ENCODE peak calls at places on chromosomes 7 and 10, in nine cellular contexts. D is head of caudate nucleus; F is osteocyte; P is activated T-helper 1 cell treated with Interleukin-2 at 50 U/mL for 16 hours; M is cardiac fibroblast; R is NCI-H1694 treated with DMSO at 0.1 percent for 48 hours; G is T-helper 9 cell; V is ELR; H is stimulated activated CD4-positive, alpha-beta T cell treated with anti-CD3 and anti-CD28 coated beads, Interleukin-2, amount 100 ng/mL, for 48 hours. J is an unnamed sample.

GRCh38 chr7:158124671-158125079 is 462.9 kb downstream of the PTPRN2 start:
- DNase-seq in D (no peak), F (no peak), P (no peak), M (no peak), R (no peak), G (no peak), V (no peak), H (no peak), J (no peak)

GRCh38 chr10:16809074-16809718 is 8.0 kb downstream of the RSU1 start:
- DNase-seq in D (no peak), F (no peak), P (no peak), M (peak; percentile 65), R (no peak), G (peak; percentile 39), V (peak; percentile 49), H (peak; percentile 53), J (no peak)

GRCh38 chr7:36017111-36017510 is 135.9 kb upstream of the EEPD1 start:
- DNase-seq in D (no peak), F (peak; percentile 60), P (no peak), M (no peak), R (no peak), G (no peak), V (no peak), H (no peak), J (no peak)

GRCh38 chr7:98922392-98923107 is 44.2 kb downstream of the TRRAP start:
- DNase-seq in D (peak; percentile 8), F (no peak), P (no peak), M (peak; percentile 62), R (no peak), G (no peak), V (no peak), H (no peak), J (no peak)

GRCh38 chr10:76302936-76303656 is 871.7 kb downstream of the LRMDA start:
- DNase-seq in D (no peak), F (no peak), P (no peak), M (peak; percentile 31), R (no peak), G (no peak), V (no peak), H (no peak), J (no peak)

GRCh38 chr10:43138757-43139241 is 554 bp downstream of the CSGALNACT2 start:
- DNase-seq in D (peak; percentile 33), F (no peak), P (peak; percentile 41), M (peak; percentile 57), R (peak; percentile 30), G (peak; percentile 48), V (peak; percentile 79), H (peak; percentile 56), J (peak; percentile 60)

GRCh38 chr7:79180533-79180932 is 272.9 kb downstream of the MAGI2 start:
- DNase-seq in D (no peak), F (no peak), P (no peak), M (no peak), R (no peak), G (no peak), V (no peak), H (no peak), J (no peak)

GRCh38 chr7:115008465-115009114 is 86.7 kb downstream of the MDFIC start:
- DNase-seq in D (no peak), F (no peak), P (no peak), M (peak; percentile 80), R (no peak), G (no peak), V (peak; percentile 17), H (peak; percentile 8), J (no peak)

J was measured in naive thymus-derived CD8-positive, alpha-beta T cell.